ENCODE peak calls at places on chromosomes 2 and 18, in six cellular contexts. One of them, this sample, is unnamed.

GRCh38 chr2:208179028-208179609 is 10.7 kb downstream of the C2orf80 start:
- DNase-seq in psoas muscle: no peak
- DNase-seq in right cardiac atrium: no peak
- DNase-seq in A549: peak
- DNase-seq in GM23248: no peak
- DNase-seq in mesendoderm: peak
- DNase-seq in this sample: no peak

GRCh38 chr18:79574938-79575525 is 104.6 kb upstream of the CTDP1 start:
- DNase-seq in psoas muscle: peak
- DNase-seq in mesendoderm: no peak
- DNase-seq in GM23248: no peak
- DNase-seq in right cardiac atrium: no peak
- DNase-seq in A549: no peak
- DNase-seq in this sample: peak

GRCh38 chr2:72980535-72981217 is 63.4 kb downstream of the EMX1 start:
- DNase-seq in right cardiac atrium: no peak
- DNase-seq in A549: no peak
- DNase-seq in GM23248: peak
- DNase-seq in mesendoderm: peak
- DNase-seq in psoas muscle: peak
- DNase-seq in this sample: no peak

GRCh38 chr2:236303935-236304334 is 39.7 kb upstream of the ASB18 start:
- DNase-seq in right cardiac atrium: no peak
- DNase-seq in psoas muscle: no peak
- DNase-seq in A549: no peak
- DNase-seq in mesendoderm: no peak
- DNase-seq in GM23248: no peak
- DNase-seq in this sample: no peak

GRCh38 chr18:46169464-46169941 is 65.3 kb downstream of the HAUS1 start:
- DNase-seq in A549: peak
- DNase-seq in mesendoderm: peak
- DNase-seq in psoas muscle: no peak
- DNase-seq in GM23248: peak
- DNase-seq in right cardiac atrium: no peak
- DNase-seq in this sample: no peak

GRCh38 chr2:200814276-200814815 is 2.6 kb downstream of the BZW1 start:
- DNase-seq in right cardiac atrium: no peak
- DNase-seq in mesendoderm: no peak
- DNase-seq in psoas muscle: no peak
- DNase-seq in GM23248: peak
- DNase-seq in A549: no peak
- DNase-seq in this sample: no peak

GRCh38 chr2:121480826-121481225 is 49.9 kb upstream of the RNU4ATAC start:
- DNase-seq in GM23248: peak
- DNase-seq in A549: no peak
- DNase-seq in psoas muscle: no peak
- DNase-seq in right cardiac atrium: peak
- DNase-seq in mesendoderm: no peak
- DNase-seq in this sample: no peak

GRCh38 chr18:43932140-43932539 is 654.9 kb upstream of the SYT4 start:
- DNase-seq in right cardiac atrium: no peak
- DNase-seq in A549: no peak
- DNase-seq in psoas muscle: no peak
- DNase-seq in mesendoderm: no peak
- DNase-seq in GM23248: no peak
- DNase-seq in this sample: no peak

DNA sequence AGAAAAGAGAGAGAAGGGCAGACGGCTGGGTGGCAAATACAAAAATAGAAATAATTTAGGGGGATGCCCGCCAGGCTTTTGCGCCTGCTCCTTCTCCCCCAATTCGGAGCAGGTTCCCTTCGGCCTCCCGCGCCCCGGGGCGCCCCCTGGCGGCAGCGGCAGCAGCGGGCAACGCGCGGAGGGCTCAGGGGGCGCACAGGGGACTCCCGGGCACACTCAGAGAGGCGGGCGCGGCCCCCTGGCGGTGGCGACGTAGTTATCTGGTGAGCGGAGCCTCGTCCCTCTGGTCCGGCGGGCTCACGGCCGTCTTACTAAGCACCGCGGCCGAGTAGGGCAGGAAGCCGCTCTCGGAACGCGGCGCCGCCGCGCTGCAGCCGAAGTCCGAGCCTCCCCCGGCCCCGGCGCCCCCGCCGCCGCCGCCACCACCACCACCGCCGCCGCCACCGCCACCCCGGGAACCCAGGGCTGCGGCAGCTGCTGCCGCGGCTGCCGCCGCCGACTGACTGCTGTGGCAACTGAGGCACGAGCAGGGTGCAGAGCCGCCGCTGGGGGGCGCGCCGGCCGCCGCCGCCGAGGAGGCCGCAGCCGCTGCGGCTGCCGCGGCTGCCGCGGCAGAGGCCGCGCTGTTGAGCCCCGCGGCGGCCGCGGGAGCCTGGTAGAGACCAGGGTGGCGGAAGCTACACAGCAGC is 3.8 kb downstream of the EVX2 start:
- DNase-seq in right cardiac atrium: no peak
- DNase-seq in A549: peak
- DNase-seq in psoas muscle: peak
- DNase-seq in mesendoderm: peak
- DNase-seq in GM23248: peak
- DNase-seq in this sample: no peak
- H3K4me3 ChIP-seq in right cardiac atrium: peak
- H3K4me3 ChIP-seq in A549: peak
- H3K4me3 ChIP-seq in psoas muscle: peak
- H3K4me3 ChIP-seq in mesendoderm: no peak
- H3K4me3 ChIP-seq in GM23248: peak
- H3K4me3 ChIP-seq in this sample: peak

DNA sequence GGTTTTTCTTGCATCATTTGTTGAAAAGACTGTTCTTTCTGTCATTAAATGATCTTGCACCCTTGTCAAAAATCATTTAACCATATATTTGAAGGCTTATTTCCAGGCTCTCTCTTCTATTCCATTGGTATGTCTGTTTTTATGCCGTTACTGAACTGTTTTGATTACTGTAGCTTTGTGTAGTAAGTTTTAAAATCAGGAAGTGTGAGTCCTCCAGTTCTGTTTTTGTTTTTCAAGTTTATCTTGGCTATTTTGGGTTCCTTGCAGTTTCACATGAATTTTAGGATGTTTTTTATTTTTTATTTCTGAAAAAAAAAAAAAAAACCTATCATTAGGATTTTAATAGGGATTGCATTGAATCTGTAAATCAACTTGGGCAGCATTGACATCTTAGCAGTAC is 39.0 kb downstream of the SLC39A10 start:
- DNase-seq in A549: no peak
- DNase-seq in right cardiac atrium: no peak
- DNase-seq in psoas muscle: no peak
- DNase-seq in mesendoderm: no peak
- DNase-seq in GM23248: no peak
- DNase-seq in this sample: no peak
- H3K27ac ChIP-seq in A549: no peak
- H3K27ac ChIP-seq in right cardiac atrium: no peak
- H3K27ac ChIP-seq in psoas muscle: no peak
- H3K27ac ChIP-seq in mesendoderm: no peak
- H3K27ac ChIP-seq in GM23248: no peak
- H3K27ac ChIP-seq in this sample: no peak

DNA sequence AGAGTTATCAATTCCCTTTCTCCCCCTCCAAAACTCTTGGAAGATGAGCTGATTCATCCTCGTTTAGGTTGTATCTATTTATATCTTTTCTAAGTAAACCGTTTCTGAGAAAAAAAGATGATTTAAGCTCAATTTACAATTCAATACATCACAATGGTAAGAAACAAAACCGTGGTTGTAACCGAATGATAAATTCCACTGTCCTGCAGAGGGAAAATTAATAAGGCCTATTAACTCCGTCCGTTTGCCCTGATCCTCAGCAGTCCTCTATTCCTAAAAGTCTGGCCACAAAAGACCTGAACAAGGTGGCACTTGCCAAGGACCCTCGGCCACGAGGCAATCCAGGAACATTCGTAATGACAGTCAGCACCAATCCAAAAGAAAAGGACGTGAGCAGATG is 286.2 kb downstream of the TCF4 start:
- DNase-seq in right cardiac atrium: no peak
- DNase-seq in psoas muscle: no peak
- DNase-seq in mesendoderm: no peak
- DNase-seq in GM23248: no peak
- DNase-seq in A549: no peak
- DNase-seq in this sample: no peak
- H3K4me3 ChIP-seq in right cardiac atrium: peak
- H3K4me3 ChIP-seq in psoas muscle: peak
- H3K4me3 ChIP-seq in mesendoderm: no peak
- H3K4me3 ChIP-seq in GM23248: peak
- H3K4me3 ChIP-seq in A549: no peak
- H3K4me3 ChIP-seq in this sample: no peak

GRCh38 chr18:9711361-9712129 is 3.4 kb downstream of the RAB31 start:
- DNase-seq in GM23248: no peak
- DNase-seq in right cardiac atrium: no peak
- DNase-seq in A549: no peak
- DNase-seq in psoas muscle: no peak
- DNase-seq in mesendoderm: no peak
- DNase-seq in this sample: no peak
- H3K27ac ChIP-seq in GM23248: no peak
- H3K27ac ChIP-seq in right cardiac atrium: no peak
- H3K27ac ChIP-seq in A549: peak
- H3K27ac ChIP-seq in psoas muscle: no peak
- H3K27ac ChIP-seq in mesendoderm: no peak
- H3K27ac ChIP-seq in this sample: no peak

GRCh38 chr2:1910562-1911256 is 166.4 kb upstream of the PXDN start:
- DNase-seq in right cardiac atrium: no peak
- DNase-seq in psoas muscle: no peak
- DNase-seq in GM23248: peak
- DNase-seq in mesendoderm: peak
- DNase-seq in A549: no peak
- DNase-seq in this sample: no peak

GRCh38 chr2:1911811-1912210 is 167.5 kb upstream of the PXDN start:
- DNase-seq in right cardiac atrium: no peak
- DNase-seq in A549: no peak
- DNase-seq in mesendoderm: no peak
- DNase-seq in psoas muscle: no peak
- DNase-seq in GM23248: no peak
- DNase-seq in this sample: no peak

GRCh38 chr2:1907849-1908533 is 163.7 kb upstream of the PXDN start:
- DNase-seq in right cardiac atrium: no peak
- DNase-seq in psoas muscle: no peak
- DNase-seq in A549: no peak
- DNase-seq in mesendoderm: no peak
- DNase-seq in GM23248: no peak
- DNase-seq in this sample: no peak

GRCh38 chr2:1907283-1907682 is 163.0 kb upstream of the PXDN start:
- DNase-seq in A549: no peak
- DNase-seq in psoas muscle: no peak
- DNase-seq in right cardiac atrium: no peak
- DNase-seq in GM23248: no peak
- DNase-seq in mesendoderm: peak
- DNase-seq in this sample: no peak

GRCh38 chr2:1910021-1910420 is 165.7 kb upstream of the PXDN start:
- DNase-seq in mesendoderm: no peak
- DNase-seq in right cardiac atrium: no peak
- DNase-seq in A549: no peak
- DNase-seq in psoas muscle: no peak
- DNase-seq in GM23248: no peak
- DNase-seq in this sample: no peak
- H3K4me3 ChIP-seq in mesendoderm: no peak
- H3K4me3 ChIP-seq in right cardiac atrium: no peak
- H3K4me3 ChIP-seq in A549: no peak
- H3K4me3 ChIP-seq in psoas muscle: no peak
- H3K4me3 ChIP-seq in GM23248: no peak
- H3K4me3 ChIP-seq in this sample: no peak

DNA sequence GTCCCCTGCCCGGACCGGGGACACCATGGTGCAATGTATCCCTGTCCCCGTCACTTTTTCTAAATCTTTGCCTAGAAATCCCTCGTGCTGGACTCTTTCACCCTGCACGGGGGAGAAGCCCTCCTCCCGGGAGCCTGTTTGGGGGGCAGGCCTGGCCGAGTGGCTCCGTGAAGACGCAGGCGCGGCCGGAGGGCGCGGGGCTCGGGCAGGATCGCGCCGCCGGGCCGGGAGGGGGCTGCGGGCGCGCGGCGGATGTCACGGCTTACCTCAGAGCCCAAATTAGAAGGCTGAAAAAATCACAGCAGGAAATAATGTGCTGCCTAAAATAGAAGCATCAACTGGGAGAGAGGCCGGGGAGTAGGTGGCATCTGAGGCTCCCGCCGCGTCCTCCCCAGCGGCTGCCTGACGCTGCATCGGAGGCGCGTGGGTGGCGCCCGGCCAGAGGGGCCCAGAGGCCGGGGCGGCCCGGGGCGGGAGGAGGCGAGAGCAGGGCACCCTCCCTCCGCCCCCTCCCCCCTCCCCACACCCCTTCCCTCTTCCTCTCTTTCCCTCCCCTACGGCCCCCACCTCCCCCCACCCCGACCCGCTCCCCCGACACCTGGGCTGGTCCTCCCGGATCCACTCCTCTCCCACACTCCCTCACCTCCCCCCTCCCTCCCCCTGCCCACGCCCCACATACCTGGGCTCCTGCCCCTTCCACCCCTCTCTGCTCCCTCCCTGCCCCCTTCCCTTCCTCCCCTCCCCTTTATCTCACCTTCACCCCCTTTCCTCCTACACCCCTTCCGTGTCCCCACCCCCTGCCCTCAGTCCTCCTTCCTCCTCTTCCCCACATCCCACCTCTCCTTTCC is 51.9 kb downstream of the SLC4A1AP start:
- DNase-seq in mesendoderm: peak
- DNase-seq in right cardiac atrium: peak
- DNase-seq in psoas muscle: peak
- DNase-seq in GM23248: peak
- DNase-seq in A549: peak
- DNase-seq in this sample: no peak
- H3K27ac ChIP-seq in mesendoderm: no peak
- H3K27ac ChIP-seq in right cardiac atrium: peak
- H3K27ac ChIP-seq in psoas muscle: peak
- H3K27ac ChIP-seq in GM23248: peak
- H3K27ac ChIP-seq in A549: peak
- H3K27ac ChIP-seq in this sample: no peak

GRCh38 chr18:73662440-73662839 is 485.2 kb downstream of the FBXO15 start:
- DNase-seq in mesendoderm: no peak
- DNase-seq in A549: no peak
- DNase-seq in right cardiac atrium: no peak
- DNase-seq in GM23248: no peak
- DNase-seq in psoas muscle: no peak
- DNase-seq in this sample: no peak

GRCh38 chr18:73666772-73667171 is 480.9 kb downstream of the FBXO15 start:
- DNase-seq in right cardiac atrium: no peak
- DNase-seq in mesendoderm: no peak
- DNase-seq in A549: no peak
- DNase-seq in GM23248: no peak
- DNase-seq in psoas muscle: no peak
- DNase-seq in this sample: no peak

GRCh38 chr18:73663581-73663980 is 484.1 kb downstream of the FBXO15 start:
- DNase-seq in GM23248: no peak
- DNase-seq in psoas muscle: no peak
- DNase-seq in mesendoderm: no peak
- DNase-seq in A549: no peak
- DNase-seq in right cardiac atrium: no peak
- DNase-seq in this sample: no peak

GRCh38 chr18:73668051-73668450 is 479.6 kb downstream of the FBXO15 start:
- DNase-seq in mesendoderm: no peak
- DNase-seq in A549: no peak
- DNase-seq in psoas muscle: no peak
- DNase-seq in GM23248: no peak
- DNase-seq in right cardiac atrium: no peak
- DNase-seq in this sample: no peak

GRCh38 chr18:73664896-73665295 is 482.7 kb downstream of the FBXO15 start:
- DNase-seq in psoas muscle: no peak
- DNase-seq in GM23248: no peak
- DNase-seq in A549: no peak
- DNase-seq in mesendoderm: no peak
- DNase-seq in right cardiac atrium: no peak
- DNase-seq in this sample: no peak
- H3K4me3 ChIP-seq in psoas muscle: no peak
- H3K4me3 ChIP-seq in GM23248: no peak
- H3K4me3 ChIP-seq in A549: no peak
- H3K4me3 ChIP-seq in mesendoderm: no peak
- H3K4me3 ChIP-seq in right cardiac atrium: no peak
- H3K4me3 ChIP-seq in this sample: no peak